ENCODE peak calls at places on chromosomes 4 and X, in seven cellular contexts. B, W, D, P, O, C and L are unnamed samples.

GRCh38 chrX:102599950-102600579 is 750 bp downstream of the ARMCX5 start:
- DNase-seq in D (no peak), B (no peak), O (no peak), P (no peak), W (no peak), C (no peak), L (no peak)

GRCh38 chr4:132958457-132959263 is 190.4 kb upstream of the PCDH10 start:
- DNase-seq in W (no peak), O (no peak), B (no peak), D (no peak), P (no peak), C (no peak), L (no peak)

GRCh38 chr4:146638801-146639351 is at the start of gene POU4F2:
- DNase-seq in P (no peak), B (peak; percentile 19), C (no peak), W (no peak), D (no peak), O (no peak), L (no peak)

GRCh38 chr4:42329421-42329820 is 67.9 kb upstream of the SHISA3 start:
- DNase-seq in W (no peak), O (no peak), P (no peak), B (no peak), D (no peak), C (no peak), L (no peak)

GRCh38 chr4:101103381-101104142 is 243.8 kb downstream of the PPP3CA start:
- DNase-seq in D (no peak), O (peak; percentile 3), P (no peak), W (no peak), C (no peak), B (no peak), L (no peak)

GRCh38 chr4:126071346-126072333 is 756.9 kb downstream of the FAT4 start:
- DNase-seq in W (no peak), D (no peak), P (no peak), O (no peak), C (no peak), B (peak; percentile 90), L (no peak)

GRCh38 chrX:19121898-19122640 is at the start of gene ADGRG2:
- DNase-seq in B (no peak), W (peak; percentile 37), O (peak; percentile 0), P (peak; percentile 62), D (no peak), C (no peak), L (peak; percentile 33)

GRCh38 chr4:15778742-15779231 is 659 bp downstream of the CD38 start:
- DNase-seq in W (peak; percentile 13), D (no peak), B (peak; percentile 22), O (no peak), C (no peak), P (peak; percentile 62), L (no peak)